ENCODE peak calls at places on chromosomes 12 and 14, in five cellular contexts. O, Z, C, S and F are unnamed samples.

GRCh38 chr12:7948585-7949264 is 12.7 kb upstream of the SLC2A3 start:
- DNase-seq in O (no peak), Z (no peak), C (no peak), S (no peak), F (no peak)

GRCh38 chr12:8890313-8891084 is 23.8 kb upstream of the PHC1 start:
- DNase-seq in O (no peak), Z (peak), C (peak), S (peak), F (peak)

GRCh38 chr12:57223191-57224165 is 6.0 kb upstream of the SHMT2 start:
- DNase-seq in O (no peak), Z (no peak), C (no peak), S (no peak), F (no peak)

GRCh38 chr14:51386411-51386810 is 146.4 kb downstream of the TMX1 start:
- DNase-seq in O (no peak), Z (no peak), C (no peak), S (no peak), F (no peak)

GRCh38 chr14:74977901-74978385 is 22.5 kb upstream of the PGF start:
- DNase-seq in O (no peak), Z (no peak), C (no peak), S (no peak), F (no peak)

GRCh38 chr12:109934026-109934425 is 34.0 kb downstream of the TCHP start:
- DNase-seq in O (no peak), Z (peak), C (no peak), S (no peak), F (peak)

GRCh38 chr12:88471641-88472040 is 108.6 kb downstream of the KITLG start:
- DNase-seq in O (no peak), Z (no peak), C (no peak), S (peak), F (no peak)

GRCh38 chr12:27957366-27957765 is 15.2 kb downstream of the PTHLH start:
- DNase-seq in O (no peak), Z (no peak), C (no peak), S (no peak), F (no peak)

GRCh38 chr12:92208613-92209121 is 63.0 kb upstream of the BTG1 start:
- DNase-seq in O (no peak), Z (peak), C (peak), S (no peak), F (no peak)

GRCh38 chr12:19683178-19683927 is 244.1 kb downstream of the AEBP2 start:
- DNase-seq in O (no peak), Z (no peak), C (no peak), S (no peak), F (no peak)

GRCh38 chr14:102525213-102526143 is 15.9 kb upstream of the ANKRD9 start:
- DNase-seq in O (no peak), Z (peak), C (no peak), S (peak), F (no peak)